ENCODE peak calls at places on chromosomes 2 and 18, in five cellular contexts. Q is stimulated activated CD8-positive, alpha-beta memory T cell treated with anti-CD3 and anti-CD28 coated beads, Interleukin-15, amount 100 ng/mL, for 4 hours; L is GDM1; S is effector memory CD4-positive, alpha-beta T cell; U is trophoblast cell. M is an unnamed sample.
A peak's percentile ranks its signal among the peaks of the same experiment; 100 is the strongest.

GRCh38 chr2:88261725-88262124 is 91.6 kb downstream of the THNSL2 start:
- DNase-seq in S (no peak), L (no peak), U (no peak), Q (no peak), M (no peak)

GRCh38 chr2:8515390-8515761 is 166.5 kb upstream of the ID2 start:
- DNase-seq in L (peak; percentile 78), Q (peak; percentile 39), U (no peak), S (peak; percentile 55), M (no peak)

GRCh38 chr2:66753247-66754019 is 318.5 kb downstream of the MEIS1 start:
- DNase-seq in Q (no peak), U (no peak), S (no peak), L (no peak), M (no peak)

GRCh38 chr2:167862787-167863186 is 384.6 kb downstream of the STK39 start:
- DNase-seq in U (no peak), Q (no peak), L (no peak), S (no peak), M (peak; percentile 16)

GRCh38 chr2:129849559-129850160 is 129.8 kb upstream of the RAB6C start:
- DNase-seq in U (peak; percentile 1), Q (no peak), S (no peak), L (peak; percentile 42), M (peak; percentile 36)

GRCh38 chr2:100786297-100786658 is 33.7 kb upstream of the NPAS2 start:
- DNase-seq in L (no peak), S (no peak), Q (no peak), U (peak; percentile 26), M (peak; percentile 88)

GRCh38 chr2:139217641-139218040 is 437.5 kb upstream of the NXPH2 start:
- DNase-seq in S (no peak), Q (no peak), L (no peak), U (no peak), M (no peak)

GRCh38 chr18:12946549-12947354 is 1.1 kb upstream of the SEH1L start:
- DNase-seq in S (no peak), Q (no peak), U (peak; percentile 55), L (no peak), M (peak; percentile 46)

GRCh38 chr18:3604626-3605408 is 154.8 kb downstream of the TGIF1 start:
- DNase-seq in U (peak; percentile 42), Q (no peak), L (peak; percentile 33), S (no peak), M (no peak)

GRCh38 chr2:16943279-16943958 is 277.8 kb upstream of the CYRIA start:
- DNase-seq in L (no peak), U (no peak), Q (no peak), S (no peak), M (no peak)

GRCh38 chr18:7169601-7170000 is 52.0 kb upstream of the LAMA1 start:
- DNase-seq in U (no peak), L (no peak), Q (no peak), S (no peak), M (no peak)

GRCh38 chr2:197113221-197113831 is 186.8 kb upstream of the PGAP1 start:
- DNase-seq in L (peak; percentile 59), Q (no peak), S (no peak), U (no peak), M (peak; percentile 39)

GRCh38 chr2:112024896-112025491 is 30.1 kb upstream of the TMEM87B start:
- DNase-seq in L (no peak), S (no peak), Q (no peak), U (no peak), M (no peak)

GRCh38 chr2:45782968-45783367 is 131.5 kb downstream of the PRKCE start:
- DNase-seq in S (no peak), U (no peak), L (no peak), Q (no peak), M (no peak)

GRCh38 chr18:25109484-25109883 is 242.5 kb downstream of the ZNF521 start:
- DNase-seq in S (no peak), L (no peak), Q (no peak), U (no peak), M (no peak)

GRCh38 chr2:16716051-16716450 is 50.4 kb upstream of the CYRIA start:
- DNase-seq in Q (no peak), L (no peak), U (peak; percentile 71), S (no peak), M (no peak)

GRCh38 chr2:80281083-80281482 is 23.5 kb downstream of the LRRTM1 start:
- DNase-seq in L (no peak), U (no peak), S (no peak), Q (no peak), M (no peak)

GRCh38 chr18:6205706-6206105 is 209.0 kb downstream of the L3MBTL4 start:
- DNase-seq in S (no peak), Q (no peak), U (peak; percentile 48), L (no peak), M (no peak)

GRCh38 chr18:49238433-49239042 is 221.9 kb downstream of the DYM start:
- DNase-seq in Q (no peak), S (no peak), L (peak; percentile 21), U (no peak), M (no peak)

GRCh38 chr2:36672199-36672598 is 24.3 kb upstream of the VIT start:
- DNase-seq in U (no peak), L (no peak), Q (no peak), S (no peak), M (peak; percentile 10)

GRCh38 chr2:241050624-241051577 is 51.2 kb downstream of the MTERF4 start:
- DNase-seq in Q (no peak), L (no peak), U (no peak), S (no peak), M (no peak)

GRCh38 chr18:59733411-59733810 is 36.2 kb upstream of the CCBE1 start:
- DNase-seq in L (no peak), U (peak; percentile 51), S (no peak), Q (no peak), M (no peak)

GRCh38 chr2:85312404-85312803 is 15.4 kb downstream of the TGOLN2 start:
- DNase-seq in L (no peak), S (no peak), U (no peak), Q (no peak), M (peak; percentile 71)

GRCh38 chr18:7596133-7596532 is 29.0 kb downstream of the PTPRM start:
- DNase-seq in U (no peak), S (no peak), Q (no peak), L (no peak), M (no peak)

GRCh38 chr2:143505542-143505941 is 376.3 kb downstream of the ARHGAP15 start:
- DNase-seq in S (no peak), L (no peak), Q (no peak), U (no peak), M (no peak)

GRCh38 chr18:13137041-13137938 is 81.3 kb upstream of the LDLRAD4 start:
- DNase-seq in S (peak; percentile 14), U (no peak), L (peak; percentile 36), Q (no peak), M (no peak)

GRCh38 chr2:128237911-128238697 is 80.6 kb downstream of the HS6ST1 start:
- DNase-seq in Q (no peak), L (no peak), S (no peak), U (no peak), M (no peak)

GRCh38 chr2:18987021-18987420 is 371.4 kb downstream of the OSR1 start:
- DNase-seq in L (no peak), U (no peak), Q (no peak), S (no peak), M (no peak)

GRCh38 chr2:95670167-95670566 is 78.4 kb downstream of the TRIM43 start:
- DNase-seq in L (no peak), Q (no peak), S (no peak), U (peak; percentile 18), M (no peak)

GRCh38 chr2:45892236-45892701 is 240.8 kb downstream of the PRKCE start:
- DNase-seq in Q (no peak), S (no peak), L (peak; percentile 62), U (no peak), M (no peak)